ENCODE peak calls at places on chromosomes 5 and 9, in seven cellular contexts. I is esophagus squamous epithelium, E is neural progenitor cell, Z is heart right ventricle, U is cardiac muscle cell, B is GM06990, F is neuronal stem cell. A is an unnamed sample.

GRCh38 chr9:101350285-101350684 is 34.5 kb downstream of the BAAT start:
- DNase-seq in I (no peak), E (no peak), Z (no peak), U (no peak), B (no peak), F (no peak), A (no peak)

GRCh38 chr9:95032580-95033298 is 284.8 kb downstream of the FANCC start:
- DNase-seq in I (no peak), E (no peak), Z (no peak), U (no peak), B (no peak), F (no peak), A (no peak)

GRCh38 chr5:14767942-14768837 is 103.4 kb downstream of the ANKH start:
- DNase-seq in I (no peak), E (no peak), Z (no peak), U (no peak), B (no peak), F (no peak), A (no peak)

GRCh38 chr9:89153618-89154017 is 25.0 kb downstream of the SHC3 start:
- DNase-seq in I (no peak), E (no peak), Z (no peak), U (peak; percentile 61), B (no peak), F (no peak), A (no peak)

GRCh38 chr5:135236951-135237791 is 161.9 kb downstream of the MACROH2A1 start:
- DNase-seq in I (no peak), E (no peak), Z (no peak), U (no peak), B (no peak), F (no peak), A (no peak)

GRCh38 chr9:137971477-137972138 is 94.0 kb downstream of the CACNA1B start:
- DNase-seq in I (no peak), E (no peak), Z (no peak), U (no peak), B (no peak), F (no peak), A (no peak)

GRCh38 chr5:164746723-164747122 is 1241.3 kb downstream of the MAT2B start:
- DNase-seq in I (no peak), E (no peak), Z (no peak), U (no peak), B (no peak), F (no peak), A (no peak)

GRCh38 chr9:84744195-84744594 is 74.7 kb downstream of the NTRK2 start:
- DNase-seq in I (no peak), E (no peak), Z (no peak), U (no peak), B (peak; percentile 30), F (no peak), A (no peak)

GRCh38 chr9:14173730-14174129 is 140.2 kb downstream of the NFIB start:
- DNase-seq in I (no peak), E (no peak), Z (no peak), U (peak; percentile 31), B (no peak), F (no peak), A (no peak)

GRCh38 chr9:125538092-125538473 is 168.9 kb downstream of the MAPKAP1 start:
- DNase-seq in I (no peak), E (no peak), Z (peak; percentile 30), U (peak; percentile 90), B (no peak), F (no peak), A (peak; percentile 39)

GRCh38 chr5:172147857-172148256 is 40.2 kb downstream of the STK10 start:
- DNase-seq in I (no peak), E (no peak), Z (no peak), U (no peak), B (no peak), F (no peak), A (peak; percentile 72)

GRCh38 chr5:59528226-59528862 is 365.2 kb downstream of the PDE4D start:
- DNase-seq in I (no peak), E (peak; percentile 21), Z (no peak), U (no peak), B (no peak), F (peak; percentile 15), A (no peak)

GRCh38 chr9:19378154-19378553 is 1.9 kb downstream of the RPS6 start:
- DNase-seq in I (no peak), E (no peak), Z (no peak), U (no peak), B (no peak), F (no peak), A (no peak)
- H3K4me3 ChIP-seq in I (peak overlapping the region; percentile 67), E (peak overlapping the region; percentile 89), Z (peak overlapping the region; percentile 86), U (peak overlapping the region; percentile 72), B (peak overlapping the region; percentile 97), F (peak overlapping the region; percentile 89), A (peak overlapping the region; percentile 92)

DNA sequence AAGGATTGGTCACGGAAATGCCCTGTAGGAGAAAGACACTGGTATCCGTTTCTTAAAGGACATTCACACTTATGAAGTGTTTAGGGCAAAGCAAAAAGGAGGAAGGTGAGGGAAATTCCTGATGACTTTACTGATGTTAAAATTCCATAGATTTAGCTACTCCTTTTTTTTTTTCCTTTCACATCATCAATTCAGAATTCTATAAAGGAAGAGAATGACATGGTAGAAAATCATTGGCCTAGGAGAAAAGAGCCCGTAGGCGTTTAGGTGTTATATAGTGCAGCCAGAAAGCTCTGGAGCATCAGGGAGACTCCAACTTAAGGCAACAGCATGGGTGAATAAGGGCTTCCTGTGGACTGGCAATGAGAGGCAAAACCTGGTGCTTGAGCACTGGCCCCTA is at the start of gene TSLP:
- DNase-seq in I (no peak), E (no peak), Z (no peak), U (no peak), B (no peak), F (no peak), A (no peak)
- H3K4me3 ChIP-seq in I (peak within 1 kb of the TSS; percentile 63), E (peak within 1 kb of the TSS; percentile 42), Z (peak within 1 kb of the TSS; percentile 59), U (peak within 1 kb of the TSS; percentile 33), B (no peak within 1 kb of the TSS), F (peak within 1 kb of the TSS; percentile 1), A (no peak within 1 kb of the TSS)

GRCh38 chr5:100890514-100891008 is 12.5 kb downstream of the ST8SIA4 start:
- DNase-seq in I (no peak), E (no peak), Z (no peak), U (peak; percentile 44), B (peak; percentile 59), F (no peak), A (no peak)

GRCh38 chr5:100889896-100890295 is 13.2 kb downstream of the ST8SIA4 start:
- DNase-seq in I (no peak), E (no peak), Z (no peak), U (no peak), B (no peak), F (no peak), A (no peak)

GRCh38 chr5:100889165-100889564 is 13.9 kb downstream of the ST8SIA4 start:
- DNase-seq in I (no peak), E (no peak), Z (no peak), U (no peak), B (peak; percentile 41), F (no peak), A (no peak)
- H3K4me3 ChIP-seq in I (no peak overlapping the region), E (no peak overlapping the region), Z (peak overlapping the region; percentile 40), U (no peak overlapping the region), B (peak overlapping the region; percentile 37), F (no peak overlapping the region), A (no peak overlapping the region)

DNA sequence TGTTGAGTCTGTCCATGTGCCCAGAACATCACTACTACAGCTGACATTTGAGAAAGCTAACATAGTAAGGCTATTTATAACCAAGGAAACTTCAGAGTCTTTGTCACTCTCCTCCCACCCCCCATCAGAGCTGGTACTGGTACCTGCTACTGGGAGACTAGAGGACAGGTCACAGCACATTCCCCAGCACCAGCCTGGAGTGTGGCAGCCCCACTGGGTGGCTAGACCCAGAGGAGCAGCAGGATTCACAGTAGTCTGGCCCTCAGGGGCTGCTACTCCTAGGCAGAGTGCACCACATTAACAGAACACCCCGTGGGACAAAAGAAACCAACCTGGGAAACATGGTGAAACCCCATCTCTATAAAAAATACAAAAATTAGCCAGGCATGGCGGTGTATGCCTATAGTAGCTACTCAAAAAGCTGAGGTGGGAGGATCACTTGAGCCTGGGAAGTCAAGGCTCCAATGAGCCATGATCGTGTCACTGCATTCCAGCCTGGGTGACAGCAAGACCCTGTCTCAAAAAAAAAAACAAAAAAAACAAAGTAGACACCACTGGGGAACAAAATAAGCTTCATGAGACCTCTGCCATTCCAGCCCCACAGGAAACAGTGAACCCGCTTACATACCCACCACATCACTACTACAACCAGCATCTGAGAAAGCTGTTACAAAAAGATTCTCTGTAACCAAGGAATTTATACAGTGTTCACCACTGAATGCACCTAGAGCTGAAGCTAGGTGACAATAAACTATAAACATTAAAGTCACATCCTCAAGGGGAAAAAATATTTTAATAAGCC is 26.3 kb upstream of the PTGER4 start:
- DNase-seq in I (no peak), E (no peak), Z (no peak), U (no peak), B (no peak), F (no peak), A (no peak)
- H3K4me3 ChIP-seq in I (no peak overlapping the region), E (no peak overlapping the region), Z (no peak overlapping the region), U (no peak overlapping the region), B (no peak overlapping the region), F (no peak overlapping the region), A (no peak overlapping the region)

DNA sequence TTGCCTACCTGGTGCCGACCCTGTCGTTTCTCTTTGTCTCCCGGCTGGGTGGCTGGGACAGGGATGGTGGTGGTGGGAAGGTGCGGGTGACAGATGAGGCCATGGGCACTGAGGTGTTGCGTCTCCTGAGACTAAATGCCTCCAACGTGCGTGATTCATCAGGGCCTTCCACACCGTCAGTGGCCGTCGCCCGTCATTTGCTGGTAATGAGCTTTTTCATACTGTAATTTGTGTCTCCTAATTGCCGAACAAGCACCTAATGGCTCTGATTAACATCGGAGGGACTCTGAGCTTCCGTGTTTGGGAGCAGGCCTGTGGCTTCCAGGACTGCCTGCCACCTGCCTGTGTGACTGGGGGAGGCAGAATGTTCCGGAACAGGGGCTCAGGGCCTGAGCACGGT is 35.2 kb downstream of the RXRA start:
- DNase-seq in I (no peak), E (no peak), Z (no peak), U (no peak), B (no peak), F (no peak), A (no peak)
- H3K4me3 ChIP-seq in I (no peak overlapping the region), E (no peak overlapping the region), Z (no peak overlapping the region), U (no peak overlapping the region), B (no peak overlapping the region), F (no peak overlapping the region), A (no peak overlapping the region)

GRCh38 chr5:159067201-159067600 is 32.5 kb downstream of the EBF1 start:
- DNase-seq in I (no peak), E (no peak), Z (no peak), U (no peak), B (no peak), F (no peak), A (no peak)

GRCh38 chr5:159071382-159071781 is 28.3 kb downstream of the EBF1 start:
- DNase-seq in I (no peak), E (no peak), Z (no peak), U (no peak), B (no peak), F (no peak), A (no peak)

DNA sequence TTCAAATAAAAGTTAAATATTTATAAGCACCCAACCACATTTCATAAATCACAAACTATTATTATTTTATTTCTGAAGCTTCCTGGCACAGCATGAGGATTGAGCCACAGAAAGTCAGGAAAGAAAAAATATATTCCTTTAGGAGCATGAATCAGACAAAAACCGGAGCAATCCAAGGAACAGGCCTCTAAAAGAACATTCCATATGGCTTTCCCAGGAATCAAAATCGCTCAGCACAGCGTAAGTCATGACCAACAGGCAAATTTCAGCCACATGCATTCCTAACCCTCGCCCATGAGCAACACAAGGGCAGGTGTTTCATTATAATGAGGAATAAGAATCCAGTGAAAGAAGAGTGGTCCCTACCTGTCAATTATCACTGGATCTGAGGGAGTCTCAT is 26.7 kb downstream of the EBF1 start:
- DNase-seq in I (no peak), E (no peak), Z (no peak), U (no peak), B (no peak), F (no peak), A (no peak)
- H3K4me3 ChIP-seq in I (no peak overlapping the region), E (no peak overlapping the region), Z (no peak overlapping the region), U (no peak overlapping the region), B (no peak overlapping the region), F (no peak overlapping the region), A (no peak overlapping the region)